ENCODE peak calls at places on chromosomes 4 and X, in nine cellular contexts. F, E, H, A, G, M, X, U and P are unnamed samples.

GRCh38 chr4:168871686-168872085 is 138.4 kb downstream of the CBR4 start:
- DNase-seq in U (no peak), E (no peak), G (no peak), A (no peak), F (no peak), X (no peak), M (no peak), H (no peak), P (no peak)

GRCh38 chr4:1510931-1511330 is 104.7 kb upstream of the NKX1-1 start:
- DNase-seq in F (no peak), M (no peak), H (no peak), E (no peak), G (no peak), A (no peak), U (no peak), X (no peak), P (no peak)

GRCh38 chr4:151688003-151688784 is 72.6 kb downstream of the GATB start:
- DNase-seq in H (no peak), E (no peak), M (no peak), X (no peak), F (no peak), U (no peak), G (no peak), A (no peak), P (no peak)

GRCh38 chr4:16513876-16514275 is 287.6 kb upstream of the TAPT1 start:
- DNase-seq in H (no peak), X (no peak), M (no peak), U (no peak), G (no peak), A (no peak), E (no peak), F (no peak), P (no peak)

GRCh38 chrX:148517191-148517590 is 16.8 kb downstream of the AFF2 start:
- DNase-seq in X (no peak), E (no peak), U (no peak), M (no peak), G (no peak), F (no peak), A (no peak), H (no peak), P (no peak)

GRCh38 chr4:123340381-123340701 is 56.3 kb upstream of the SPRY1 start:
- DNase-seq in U (no peak), X (no peak), A (no peak), E (no peak), H (no peak), F (no peak), G (no peak), M (no peak), P (no peak)

GRCh38 chr4:20624783-20625364 is 75.4 kb upstream of the PACRGL start:
- DNase-seq in A (no peak), E (no peak), M (no peak), F (no peak), X (no peak), H (no peak), G (no peak), U (no peak), P (no peak)

GRCh38 chr4:106803107-106803506 is 233.0 kb downstream of the DKK2 start:
- DNase-seq in M (no peak), X (no peak), H (no peak), A (no peak), G (no peak), U (no peak), F (no peak), E (no peak), P (no peak)

GRCh38 chrX:136246201-136246600 is 5.0 kb downstream of the MAP7D3 start:
- DNase-seq in M (no peak), G (no peak), F (no peak), X (no peak), E (no peak), U (no peak), H (no peak), A (no peak), P (no peak)